ENCODE peak calls at places on chromosomes 4 and X, in nine cellular contexts. One of them, this sample, is unnamed.

GRCh38 chrX:151737494-151737893 is 2.9 kb downstream of the CNGA2 start:
- DNase-seq in NCI-H1417: no peak
- DNase-seq in LHCN-M2: no peak
- DNase-seq in stimulated activated CD4-positive, alpha-beta T cell treated with anti-CD3 and anti-CD28 coated beads, TNF-alpha, amount 100 ng/mL, for 48 hours: no peak
- DNase-seq in activated CD8-positive, alpha-beta memory T cell treated with anti-CD3 and anti-CD28 coated beads for 1 hour: no peak
- DNase-seq in HFF-Myc: no peak
- DNase-seq in activated CD4-positive, alpha-beta T cell treated with anti-CD3 and anti-CD28 coated beads, Interleukin-2, amount 50 U/mL, for 1 hour: no peak
- DNase-seq in central memory CD8-positive, alpha-beta T cell: no peak
- DNase-seq in EL: no peak
- DNase-seq in this sample: no peak

GRCh38 chr4:142663828-142664227 is 182.3 kb downstream of the INPP4B start:
- DNase-seq in NCI-H1417: no peak
- DNase-seq in LHCN-M2: no peak
- DNase-seq in stimulated activated CD4-positive, alpha-beta T cell treated with anti-CD3 and anti-CD28 coated beads, TNF-alpha, amount 100 ng/mL, for 48 hours: no peak
- DNase-seq in activated CD8-positive, alpha-beta memory T cell treated with anti-CD3 and anti-CD28 coated beads for 1 hour: no peak
- DNase-seq in HFF-Myc: no peak
- DNase-seq in activated CD4-positive, alpha-beta T cell treated with anti-CD3 and anti-CD28 coated beads, Interleukin-2, amount 50 U/mL, for 1 hour: no peak
- DNase-seq in central memory CD8-positive, alpha-beta T cell: no peak
- DNase-seq in EL: peak; percentile 41
- DNase-seq in this sample: no peak

GRCh38 chrX:39855748-39856129 is 242.0 kb downstream of the BCOR start:
- DNase-seq in NCI-H1417: peak; percentile 16
- DNase-seq in LHCN-M2: peak; percentile 66
- DNase-seq in stimulated activated CD4-positive, alpha-beta T cell treated with anti-CD3 and anti-CD28 coated beads, TNF-alpha, amount 100 ng/mL, for 48 hours: peak; percentile 48
- DNase-seq in activated CD8-positive, alpha-beta memory T cell treated with anti-CD3 and anti-CD28 coated beads for 1 hour: peak; percentile 47
- DNase-seq in HFF-Myc: no peak
- DNase-seq in activated CD4-positive, alpha-beta T cell treated with anti-CD3 and anti-CD28 coated beads, Interleukin-2, amount 50 U/mL, for 1 hour: peak; percentile 70
- DNase-seq in central memory CD8-positive, alpha-beta T cell: peak; percentile 25
- DNase-seq in EL: peak; percentile 49
- DNase-seq in this sample: peak; percentile 55

GRCh38 chr4:55397521-55398321 is 2.0 kb downstream of the TMEM165 start:
- DNase-seq in NCI-H1417: peak; percentile 23
- DNase-seq in LHCN-M2: peak; percentile 53
- DNase-seq in stimulated activated CD4-positive, alpha-beta T cell treated with anti-CD3 and anti-CD28 coated beads, TNF-alpha, amount 100 ng/mL, for 48 hours: no peak
- DNase-seq in activated CD8-positive, alpha-beta memory T cell treated with anti-CD3 and anti-CD28 coated beads for 1 hour: no peak
- DNase-seq in HFF-Myc: no peak
- DNase-seq in activated CD4-positive, alpha-beta T cell treated with anti-CD3 and anti-CD28 coated beads, Interleukin-2, amount 50 U/mL, for 1 hour: no peak
- DNase-seq in central memory CD8-positive, alpha-beta T cell: no peak
- DNase-seq in EL: peak; percentile 63
- DNase-seq in this sample: no peak

GRCh38 chrX:13254076-13254785 is 65.6 kb downstream of the ATXN3L start:
- DNase-seq in NCI-H1417: no peak
- DNase-seq in LHCN-M2: peak; percentile 65
- DNase-seq in stimulated activated CD4-positive, alpha-beta T cell treated with anti-CD3 and anti-CD28 coated beads, TNF-alpha, amount 100 ng/mL, for 48 hours: no peak
- DNase-seq in activated CD8-positive, alpha-beta memory T cell treated with anti-CD3 and anti-CD28 coated beads for 1 hour: no peak
- DNase-seq in HFF-Myc: no peak
- DNase-seq in activated CD4-positive, alpha-beta T cell treated with anti-CD3 and anti-CD28 coated beads, Interleukin-2, amount 50 U/mL, for 1 hour: no peak
- DNase-seq in central memory CD8-positive, alpha-beta T cell: no peak
- DNase-seq in EL: peak; percentile 39
- DNase-seq in this sample: peak; percentile 14

GRCh38 chrX:103356897-103357296 is 591 bp downstream of the TCEAL9 start:
- DNase-seq in NCI-H1417: no peak
- DNase-seq in LHCN-M2: no peak
- DNase-seq in stimulated activated CD4-positive, alpha-beta T cell treated with anti-CD3 and anti-CD28 coated beads, TNF-alpha, amount 100 ng/mL, for 48 hours: no peak
- DNase-seq in activated CD8-positive, alpha-beta memory T cell treated with anti-CD3 and anti-CD28 coated beads for 1 hour: no peak
- DNase-seq in HFF-Myc: no peak
- DNase-seq in activated CD4-positive, alpha-beta T cell treated with anti-CD3 and anti-CD28 coated beads, Interleukin-2, amount 50 U/mL, for 1 hour: no peak
- DNase-seq in central memory CD8-positive, alpha-beta T cell: no peak
- DNase-seq in EL: no peak
- DNase-seq in this sample: no peak

GRCh38 chr4:41746440-41747229 is 1.9 kb downstream of the PHOX2B start:
- DNase-seq in NCI-H1417: no peak
- DNase-seq in LHCN-M2: no peak
- DNase-seq in stimulated activated CD4-positive, alpha-beta T cell treated with anti-CD3 and anti-CD28 coated beads, TNF-alpha, amount 100 ng/mL, for 48 hours: no peak
- DNase-seq in activated CD8-positive, alpha-beta memory T cell treated with anti-CD3 and anti-CD28 coated beads for 1 hour: no peak
- DNase-seq in HFF-Myc: no peak
- DNase-seq in activated CD4-positive, alpha-beta T cell treated with anti-CD3 and anti-CD28 coated beads, Interleukin-2, amount 50 U/mL, for 1 hour: no peak
- DNase-seq in central memory CD8-positive, alpha-beta T cell: no peak
- DNase-seq in EL: no peak
- DNase-seq in this sample: no peak

GRCh38 chrX:30504309-30504708 is 73.3 kb downstream of the TASL start:
- DNase-seq in NCI-H1417: peak; percentile 45
- DNase-seq in LHCN-M2: peak; percentile 21
- DNase-seq in stimulated activated CD4-positive, alpha-beta T cell treated with anti-CD3 and anti-CD28 coated beads, TNF-alpha, amount 100 ng/mL, for 48 hours: no peak
- DNase-seq in activated CD8-positive, alpha-beta memory T cell treated with anti-CD3 and anti-CD28 coated beads for 1 hour: no peak
- DNase-seq in HFF-Myc: no peak
- DNase-seq in activated CD4-positive, alpha-beta T cell treated with anti-CD3 and anti-CD28 coated beads, Interleukin-2, amount 50 U/mL, for 1 hour: no peak
- DNase-seq in central memory CD8-positive, alpha-beta T cell: no peak
- DNase-seq in EL: peak; percentile 11
- DNase-seq in this sample: peak; percentile 13

GRCh38 chr4:141860974-141861373 is 224.6 kb downstream of the IL15 start:
- DNase-seq in NCI-H1417: no peak
- DNase-seq in LHCN-M2: no peak
- DNase-seq in stimulated activated CD4-positive, alpha-beta T cell treated with anti-CD3 and anti-CD28 coated beads, TNF-alpha, amount 100 ng/mL, for 48 hours: no peak
- DNase-seq in activated CD8-positive, alpha-beta memory T cell treated with anti-CD3 and anti-CD28 coated beads for 1 hour: no peak
- DNase-seq in HFF-Myc: no peak
- DNase-seq in activated CD4-positive, alpha-beta T cell treated with anti-CD3 and anti-CD28 coated beads, Interleukin-2, amount 50 U/mL, for 1 hour: no peak
- DNase-seq in central memory CD8-positive, alpha-beta T cell: no peak
- DNase-seq in EL: no peak
- DNase-seq in this sample: no peak

GRCh38 chr4:12987284-12987683 is 496.9 kb downstream of the RAB28 start:
- DNase-seq in NCI-H1417: no peak
- DNase-seq in LHCN-M2: no peak
- DNase-seq in stimulated activated CD4-positive, alpha-beta T cell treated with anti-CD3 and anti-CD28 coated beads, TNF-alpha, amount 100 ng/mL, for 48 hours: no peak
- DNase-seq in activated CD8-positive, alpha-beta memory T cell treated with anti-CD3 and anti-CD28 coated beads for 1 hour: no peak
- DNase-seq in HFF-Myc: no peak
- DNase-seq in activated CD4-positive, alpha-beta T cell treated with anti-CD3 and anti-CD28 coated beads, Interleukin-2, amount 50 U/mL, for 1 hour: no peak
- DNase-seq in central memory CD8-positive, alpha-beta T cell: no peak
- DNase-seq in EL: no peak
- DNase-seq in this sample: no peak

GRCh38 chr4:48300004-48300403 is 30.4 kb upstream of the TEC start:
- DNase-seq in NCI-H1417: no peak
- DNase-seq in LHCN-M2: peak; percentile 30
- DNase-seq in stimulated activated CD4-positive, alpha-beta T cell treated with anti-CD3 and anti-CD28 coated beads, TNF-alpha, amount 100 ng/mL, for 48 hours: no peak
- DNase-seq in activated CD8-positive, alpha-beta memory T cell treated with anti-CD3 and anti-CD28 coated beads for 1 hour: no peak
- DNase-seq in HFF-Myc: no peak
- DNase-seq in activated CD4-positive, alpha-beta T cell treated with anti-CD3 and anti-CD28 coated beads, Interleukin-2, amount 50 U/mL, for 1 hour: no peak
- DNase-seq in central memory CD8-positive, alpha-beta T cell: no peak
- DNase-seq in EL: peak; percentile 70
- DNase-seq in this sample: no peak

GRCh38 chr4:20506827-20507226 is 193.4 kb upstream of the PACRGL start:
- DNase-seq in NCI-H1417: no peak
- DNase-seq in LHCN-M2: peak; percentile 84
- DNase-seq in stimulated activated CD4-positive, alpha-beta T cell treated with anti-CD3 and anti-CD28 coated beads, TNF-alpha, amount 100 ng/mL, for 48 hours: no peak
- DNase-seq in activated CD8-positive, alpha-beta memory T cell treated with anti-CD3 and anti-CD28 coated beads for 1 hour: no peak
- DNase-seq in HFF-Myc: no peak
- DNase-seq in activated CD4-positive, alpha-beta T cell treated with anti-CD3 and anti-CD28 coated beads, Interleukin-2, amount 50 U/mL, for 1 hour: no peak
- DNase-seq in central memory CD8-positive, alpha-beta T cell: no peak
- DNase-seq in EL: peak; percentile 75
- DNase-seq in this sample: no peak

GRCh38 chrX:44246826-44247225 is 96.6 kb downstream of the EFHC2 start:
- DNase-seq in NCI-H1417: no peak
- DNase-seq in LHCN-M2: no peak
- DNase-seq in stimulated activated CD4-positive, alpha-beta T cell treated with anti-CD3 and anti-CD28 coated beads, TNF-alpha, amount 100 ng/mL, for 48 hours: no peak
- DNase-seq in activated CD8-positive, alpha-beta memory T cell treated with anti-CD3 and anti-CD28 coated beads for 1 hour: no peak
- DNase-seq in HFF-Myc: no peak
- DNase-seq in activated CD4-positive, alpha-beta T cell treated with anti-CD3 and anti-CD28 coated beads, Interleukin-2, amount 50 U/mL, for 1 hour: no peak
- DNase-seq in central memory CD8-positive, alpha-beta T cell: no peak
- DNase-seq in EL: no peak
- DNase-seq in this sample: no peak

GRCh38 chr4:54231419-54232150 is 2.5 kb downstream of the PDGFRA start:
- DNase-seq in NCI-H1417: no peak
- DNase-seq in LHCN-M2: no peak
- DNase-seq in stimulated activated CD4-positive, alpha-beta T cell treated with anti-CD3 and anti-CD28 coated beads, TNF-alpha, amount 100 ng/mL, for 48 hours: no peak
- DNase-seq in activated CD8-positive, alpha-beta memory T cell treated with anti-CD3 and anti-CD28 coated beads for 1 hour: no peak
- DNase-seq in HFF-Myc: no peak
- DNase-seq in activated CD4-positive, alpha-beta T cell treated with anti-CD3 and anti-CD28 coated beads, Interleukin-2, amount 50 U/mL, for 1 hour: no peak
- DNase-seq in central memory CD8-positive, alpha-beta T cell: no peak
- DNase-seq in EL: peak; percentile 53
- DNase-seq in this sample: no peak

GRCh38 chrX:17597836-17598434 is 139.4 kb upstream of the SCML1 start:
- DNase-seq in NCI-H1417: no peak
- DNase-seq in LHCN-M2: peak; percentile 16
- DNase-seq in stimulated activated CD4-positive, alpha-beta T cell treated with anti-CD3 and anti-CD28 coated beads, TNF-alpha, amount 100 ng/mL, for 48 hours: no peak
- DNase-seq in activated CD8-positive, alpha-beta memory T cell treated with anti-CD3 and anti-CD28 coated beads for 1 hour: no peak
- DNase-seq in HFF-Myc: no peak
- DNase-seq in activated CD4-positive, alpha-beta T cell treated with anti-CD3 and anti-CD28 coated beads, Interleukin-2, amount 50 U/mL, for 1 hour: no peak
- DNase-seq in central memory CD8-positive, alpha-beta T cell: no peak
- DNase-seq in EL: no peak
- DNase-seq in this sample: no peak

GRCh38 chrX:110944793-110945466 is 149.3 kb upstream of the CHRDL1 start:
- DNase-seq in NCI-H1417: no peak
- DNase-seq in LHCN-M2: no peak
- DNase-seq in stimulated activated CD4-positive, alpha-beta T cell treated with anti-CD3 and anti-CD28 coated beads, TNF-alpha, amount 100 ng/mL, for 48 hours: no peak
- DNase-seq in activated CD8-positive, alpha-beta memory T cell treated with anti-CD3 and anti-CD28 coated beads for 1 hour: no peak
- DNase-seq in HFF-Myc: no peak
- DNase-seq in activated CD4-positive, alpha-beta T cell treated with anti-CD3 and anti-CD28 coated beads, Interleukin-2, amount 50 U/mL, for 1 hour: no peak
- DNase-seq in central memory CD8-positive, alpha-beta T cell: no peak
- DNase-seq in EL: no peak
- DNase-seq in this sample: no peak

GRCh38 chr4:99827857-99828256 is 11.2 kb downstream of the DAPP1 start:
- DNase-seq in NCI-H1417: no peak
- DNase-seq in LHCN-M2: no peak
- DNase-seq in stimulated activated CD4-positive, alpha-beta T cell treated with anti-CD3 and anti-CD28 coated beads, TNF-alpha, amount 100 ng/mL, for 48 hours: no peak
- DNase-seq in activated CD8-positive, alpha-beta memory T cell treated with anti-CD3 and anti-CD28 coated beads for 1 hour: no peak
- DNase-seq in HFF-Myc: no peak
- DNase-seq in activated CD4-positive, alpha-beta T cell treated with anti-CD3 and anti-CD28 coated beads, Interleukin-2, amount 50 U/mL, for 1 hour: no peak
- DNase-seq in central memory CD8-positive, alpha-beta T cell: no peak
- DNase-seq in EL: no peak
- DNase-seq in this sample: no peak

GRCh38 chr4:3657917-3658913 is 108.0 kb upstream of the ADRA2C start:
- DNase-seq in NCI-H1417: no peak
- DNase-seq in LHCN-M2: peak; percentile 15
- DNase-seq in stimulated activated CD4-positive, alpha-beta T cell treated with anti-CD3 and anti-CD28 coated beads, TNF-alpha, amount 100 ng/mL, for 48 hours: no peak
- DNase-seq in activated CD8-positive, alpha-beta memory T cell treated with anti-CD3 and anti-CD28 coated beads for 1 hour: no peak
- DNase-seq in HFF-Myc: peak; percentile 9
- DNase-seq in activated CD4-positive, alpha-beta T cell treated with anti-CD3 and anti-CD28 coated beads, Interleukin-2, amount 50 U/mL, for 1 hour: no peak
- DNase-seq in central memory CD8-positive, alpha-beta T cell: no peak
- DNase-seq in EL: peak; percentile 95
- DNase-seq in this sample: no peak

GRCh38 chr4:48194986-48195773 is 61.1 kb upstream of the TXK start:
- DNase-seq in NCI-H1417: no peak
- DNase-seq in LHCN-M2: peak; percentile 90
- DNase-seq in stimulated activated CD4-positive, alpha-beta T cell treated with anti-CD3 and anti-CD28 coated beads, TNF-alpha, amount 100 ng/mL, for 48 hours: no peak
- DNase-seq in activated CD8-positive, alpha-beta memory T cell treated with anti-CD3 and anti-CD28 coated beads for 1 hour: no peak
- DNase-seq in HFF-Myc: peak; percentile 58
- DNase-seq in activated CD4-positive, alpha-beta T cell treated with anti-CD3 and anti-CD28 coated beads, Interleukin-2, amount 50 U/mL, for 1 hour: no peak
- DNase-seq in central memory CD8-positive, alpha-beta T cell: no peak
- DNase-seq in EL: peak; percentile 34
- DNase-seq in this sample: no peak

GRCh38 chr4:10312568-10312967 is 144.7 kb downstream of the ZNF518B start:
- DNase-seq in NCI-H1417: no peak
- DNase-seq in LHCN-M2: no peak
- DNase-seq in stimulated activated CD4-positive, alpha-beta T cell treated with anti-CD3 and anti-CD28 coated beads, TNF-alpha, amount 100 ng/mL, for 48 hours: no peak
- DNase-seq in activated CD8-positive, alpha-beta memory T cell treated with anti-CD3 and anti-CD28 coated beads for 1 hour: no peak
- DNase-seq in HFF-Myc: no peak
- DNase-seq in activated CD4-positive, alpha-beta T cell treated with anti-CD3 and anti-CD28 coated beads, Interleukin-2, amount 50 U/mL, for 1 hour: no peak
- DNase-seq in central memory CD8-positive, alpha-beta T cell: no peak
- DNase-seq in EL: no peak
- DNase-seq in this sample: no peak

GRCh38 chr4:109207060-109207459 is 95.4 kb downstream of the COL25A1 start:
- DNase-seq in NCI-H1417: no peak
- DNase-seq in LHCN-M2: peak; percentile 97
- DNase-seq in stimulated activated CD4-positive, alpha-beta T cell treated with anti-CD3 and anti-CD28 coated beads, TNF-alpha, amount 100 ng/mL, for 48 hours: no peak
- DNase-seq in activated CD8-positive, alpha-beta memory T cell treated with anti-CD3 and anti-CD28 coated beads for 1 hour: no peak
- DNase-seq in HFF-Myc: peak; percentile 39
- DNase-seq in activated CD4-positive, alpha-beta T cell treated with anti-CD3 and anti-CD28 coated beads, Interleukin-2, amount 50 U/mL, for 1 hour: no peak
- DNase-seq in central memory CD8-positive, alpha-beta T cell: no peak
- DNase-seq in EL: peak; percentile 45
- DNase-seq in this sample: no peak

GRCh38 chr4:8435656-8436121 is 4.8 kb downstream of the ACOX3 start:
- DNase-seq in NCI-H1417: no peak
- DNase-seq in LHCN-M2: no peak
- DNase-seq in stimulated activated CD4-positive, alpha-beta T cell treated with anti-CD3 and anti-CD28 coated beads, TNF-alpha, amount 100 ng/mL, for 48 hours: no peak
- DNase-seq in activated CD8-positive, alpha-beta memory T cell treated with anti-CD3 and anti-CD28 coated beads for 1 hour: no peak
- DNase-seq in HFF-Myc: no peak
- DNase-seq in activated CD4-positive, alpha-beta T cell treated with anti-CD3 and anti-CD28 coated beads, Interleukin-2, amount 50 U/mL, for 1 hour: no peak
- DNase-seq in central memory CD8-positive, alpha-beta T cell: no peak
- DNase-seq in EL: no peak
- DNase-seq in this sample: peak; percentile 56

GRCh38 chr4:63787326-63787725 is 621.9 kb downstream of the TECRL start:
- DNase-seq in NCI-H1417: no peak
- DNase-seq in LHCN-M2: no peak
- DNase-seq in stimulated activated CD4-positive, alpha-beta T cell treated with anti-CD3 and anti-CD28 coated beads, TNF-alpha, amount 100 ng/mL, for 48 hours: no peak
- DNase-seq in activated CD8-positive, alpha-beta memory T cell treated with anti-CD3 and anti-CD28 coated beads for 1 hour: no peak
- DNase-seq in HFF-Myc: no peak
- DNase-seq in activated CD4-positive, alpha-beta T cell treated with anti-CD3 and anti-CD28 coated beads, Interleukin-2, amount 50 U/mL, for 1 hour: no peak
- DNase-seq in central memory CD8-positive, alpha-beta T cell: no peak
- DNase-seq in EL: no peak
- DNase-seq in this sample: no peak

GRCh38 chr4:15109583-15109982 is 107.3 kb downstream of the CPEB2 start:
- DNase-seq in NCI-H1417: no peak
- DNase-seq in LHCN-M2: no peak
- DNase-seq in stimulated activated CD4-positive, alpha-beta T cell treated with anti-CD3 and anti-CD28 coated beads, TNF-alpha, amount 100 ng/mL, for 48 hours: no peak
- DNase-seq in activated CD8-positive, alpha-beta memory T cell treated with anti-CD3 and anti-CD28 coated beads for 1 hour: no peak
- DNase-seq in HFF-Myc: no peak
- DNase-seq in activated CD4-positive, alpha-beta T cell treated with anti-CD3 and anti-CD28 coated beads, Interleukin-2, amount 50 U/mL, for 1 hour: no peak
- DNase-seq in central memory CD8-positive, alpha-beta T cell: no peak
- DNase-seq in EL: no peak
- DNase-seq in this sample: no peak

GRCh38 chr4:44629280-44629866 is 22.1 kb downstream of the YIPF7 start:
- DNase-seq in NCI-H1417: peak; percentile 53
- DNase-seq in LHCN-M2: peak; percentile 39
- DNase-seq in stimulated activated CD4-positive, alpha-beta T cell treated with anti-CD3 and anti-CD28 coated beads, TNF-alpha, amount 100 ng/mL, for 48 hours: no peak
- DNase-seq in activated CD8-positive, alpha-beta memory T cell treated with anti-CD3 and anti-CD28 coated beads for 1 hour: peak; percentile 8
- DNase-seq in HFF-Myc: peak; percentile 43
- DNase-seq in activated CD4-positive, alpha-beta T cell treated with anti-CD3 and anti-CD28 coated beads, Interleukin-2, amount 50 U/mL, for 1 hour: peak; percentile 2
- DNase-seq in central memory CD8-positive, alpha-beta T cell: no peak
- DNase-seq in EL: peak; percentile 36
- DNase-seq in this sample: peak; percentile 54

GRCh38 chrX:109632906-109633504 is 8.0 kb upstream of the KCNE5 start:
- DNase-seq in NCI-H1417: peak; percentile 28
- DNase-seq in LHCN-M2: peak; percentile 24
- DNase-seq in stimulated activated CD4-positive, alpha-beta T cell treated with anti-CD3 and anti-CD28 coated beads, TNF-alpha, amount 100 ng/mL, for 48 hours: no peak
- DNase-seq in activated CD8-positive, alpha-beta memory T cell treated with anti-CD3 and anti-CD28 coated beads for 1 hour: no peak
- DNase-seq in HFF-Myc: no peak
- DNase-seq in activated CD4-positive, alpha-beta T cell treated with anti-CD3 and anti-CD28 coated beads, Interleukin-2, amount 50 U/mL, for 1 hour: no peak
- DNase-seq in central memory CD8-positive, alpha-beta T cell: no peak
- DNase-seq in EL: peak; percentile 21
- DNase-seq in this sample: no peak